ENCODE peak calls at places on chromosomes 6 and 20, in seven cellular contexts. One of them, this sample, is unnamed.

GRCh38 chr6:54595844-54596243 is 250.7 kb upstream of the FAM83B start:
- DNase-seq in neural progenitor cell: no peak
- DNase-seq in tibial artery: no peak
- DNase-seq in nephron progenitor cell: no peak
- DNase-seq in LNCaP clone FGC: no peak
- DNase-seq in transverse colon: no peak
- DNase-seq in WTC11: no peak
- DNase-seq in this sample: no peak

GRCh38 chr20:34709044-34709835 is 5.1 kb downstream of the TP53INP2 start:
- DNase-seq in tibial artery: peak
- DNase-seq in neural progenitor cell: peak
- DNase-seq in transverse colon: peak
- DNase-seq in nephron progenitor cell: peak
- DNase-seq in WTC11: peak
- DNase-seq in LNCaP clone FGC: no peak
- DNase-seq in this sample: peak

GRCh38 chr6:101544286-101544685 is 150.8 kb downstream of the GRIK2 start:
- DNase-seq in neural progenitor cell: no peak
- DNase-seq in transverse colon: no peak
- DNase-seq in tibial artery: no peak
- DNase-seq in WTC11: no peak
- DNase-seq in nephron progenitor cell: no peak
- DNase-seq in LNCaP clone FGC: no peak
- DNase-seq in this sample: no peak

GRCh38 chr6:151682251-151682650 is 125.2 kb upstream of the ESR1 start:
- DNase-seq in LNCaP clone FGC: no peak
- DNase-seq in neural progenitor cell: no peak
- DNase-seq in nephron progenitor cell: no peak
- DNase-seq in tibial artery: no peak
- DNase-seq in WTC11: no peak
- DNase-seq in transverse colon: no peak
- DNase-seq in this sample: no peak

GRCh38 chr6:48766349-48766748 is 655.4 kb upstream of the PTCHD4 start:
- DNase-seq in transverse colon: no peak
- DNase-seq in nephron progenitor cell: no peak
- DNase-seq in neural progenitor cell: no peak
- DNase-seq in LNCaP clone FGC: no peak
- DNase-seq in WTC11: no peak
- DNase-seq in tibial artery: no peak
- DNase-seq in this sample: no peak

GRCh38 chr6:71386215-71386614 is 97.6 kb downstream of the OGFRL1 start:
- DNase-seq in LNCaP clone FGC: no peak
- DNase-seq in transverse colon: no peak
- DNase-seq in WTC11: no peak
- DNase-seq in nephron progenitor cell: no peak
- DNase-seq in tibial artery: no peak
- DNase-seq in neural progenitor cell: no peak
- DNase-seq in this sample: no peak

GRCh38 chr6:155273438-155273837 is 9.6 kb downstream of the CLDN20 start:
- DNase-seq in nephron progenitor cell: peak
- DNase-seq in neural progenitor cell: no peak
- DNase-seq in WTC11: no peak
- DNase-seq in transverse colon: no peak
- DNase-seq in tibial artery: no peak
- DNase-seq in LNCaP clone FGC: no peak
- DNase-seq in this sample: no peak

GRCh38 chr20:40578961-40579360 is 110.1 kb downstream of the MAFB start:
- DNase-seq in LNCaP clone FGC: no peak
- DNase-seq in tibial artery: no peak
- DNase-seq in transverse colon: no peak
- DNase-seq in nephron progenitor cell: no peak
- DNase-seq in neural progenitor cell: no peak
- DNase-seq in WTC11: no peak
- DNase-seq in this sample: no peak

GRCh38 chr6:168207421-168208175 is 112.0 kb downstream of the DACT2 start:
- DNase-seq in tibial artery: no peak
- DNase-seq in WTC11: no peak
- DNase-seq in LNCaP clone FGC: no peak
- DNase-seq in neural progenitor cell: no peak
- DNase-seq in transverse colon: no peak
- DNase-seq in nephron progenitor cell: no peak
- DNase-seq in this sample: no peak

GRCh38 chr6:89289710-89290109 is 25.4 kb downstream of the GABRR2 start:
- DNase-seq in neural progenitor cell: no peak
- DNase-seq in LNCaP clone FGC: no peak
- DNase-seq in nephron progenitor cell: no peak
- DNase-seq in transverse colon: no peak
- DNase-seq in WTC11: no peak
- DNase-seq in tibial artery: no peak
- DNase-seq in this sample: no peak

GRCh38 chr20:51350941-51351631 is 191.4 kb downstream of the NFATC2 start:
- DNase-seq in tibial artery: peak
- DNase-seq in nephron progenitor cell: no peak
- DNase-seq in neural progenitor cell: no peak
- DNase-seq in LNCaP clone FGC: peak
- DNase-seq in WTC11: no peak
- DNase-seq in transverse colon: no peak
- DNase-seq in this sample: no peak

GRCh38 chr20:45336530-45337366 is 11.5 kb downstream of the SDC4 start:
- DNase-seq in LNCaP clone FGC: no peak
- DNase-seq in tibial artery: peak
- DNase-seq in WTC11: no peak
- DNase-seq in transverse colon: peak
- DNase-seq in nephron progenitor cell: no peak
- DNase-seq in neural progenitor cell: no peak
- DNase-seq in this sample: no peak

GRCh38 chr6:33329058-33329457 is 11.5 kb upstream of the ZBTB22 start:
- DNase-seq in nephron progenitor cell: no peak
- DNase-seq in LNCaP clone FGC: no peak
- DNase-seq in tibial artery: no peak
- DNase-seq in WTC11: no peak
- DNase-seq in neural progenitor cell: no peak
- DNase-seq in transverse colon: no peak
- DNase-seq in this sample: no peak

GRCh38 chr6:158206740-158207451 is 38.7 kb downstream of the GTF2H5 start:
- DNase-seq in transverse colon: no peak
- DNase-seq in WTC11: no peak
- DNase-seq in tibial artery: no peak
- DNase-seq in nephron progenitor cell: no peak
- DNase-seq in LNCaP clone FGC: no peak
- DNase-seq in neural progenitor cell: no peak
- DNase-seq in this sample: no peak

GRCh38 chr6:153210083-153210482 is 79.0 kb upstream of the RGS17 start:
- DNase-seq in LNCaP clone FGC: no peak
- DNase-seq in WTC11: no peak
- DNase-seq in nephron progenitor cell: no peak
- DNase-seq in tibial artery: no peak
- DNase-seq in transverse colon: no peak
- DNase-seq in neural progenitor cell: no peak
- DNase-seq in this sample: no peak

GRCh38 chr6:13485303-13485702 is 2.1 kb downstream of the GFOD1 start:
- DNase-seq in WTC11: no peak
- DNase-seq in neural progenitor cell: no peak
- DNase-seq in nephron progenitor cell: no peak
- DNase-seq in tibial artery: no peak
- DNase-seq in transverse colon: no peak
- DNase-seq in LNCaP clone FGC: no peak
- DNase-seq in this sample: no peak

GRCh38 chr6:24692415-24692814 is 25.5 kb downstream of the ACOT13 start:
- DNase-seq in nephron progenitor cell: no peak
- DNase-seq in neural progenitor cell: no peak
- DNase-seq in tibial artery: no peak
- DNase-seq in WTC11: no peak
- DNase-seq in LNCaP clone FGC: no peak
- DNase-seq in transverse colon: no peak
- DNase-seq in this sample: no peak

GRCh38 chr6:13696226-13696625 is 15.4 kb downstream of the RANBP9 start:
- DNase-seq in WTC11: no peak
- DNase-seq in tibial artery: no peak
- DNase-seq in transverse colon: no peak
- DNase-seq in neural progenitor cell: no peak
- DNase-seq in nephron progenitor cell: no peak
- DNase-seq in LNCaP clone FGC: no peak
- DNase-seq in this sample: no peak

DNA sequence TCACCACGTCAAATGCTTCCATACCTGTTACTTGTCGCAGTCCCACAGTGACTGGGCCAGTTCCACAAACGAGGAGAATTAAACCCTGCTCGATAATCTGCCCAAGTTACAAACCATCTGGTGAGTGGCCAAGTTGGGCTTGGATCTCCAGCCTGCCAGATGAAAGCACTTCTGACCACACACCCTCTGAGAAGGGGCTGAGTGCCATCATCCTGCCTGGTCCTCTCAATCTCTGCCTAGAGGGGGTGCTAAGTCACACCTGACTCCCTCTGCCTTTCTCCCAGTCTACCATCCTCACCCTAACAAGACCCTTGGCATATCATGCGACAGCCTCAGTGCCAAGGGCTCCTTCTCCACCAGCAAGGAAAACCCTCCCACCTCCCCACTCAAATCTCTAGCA is 15.8 kb downstream of the RRP36 start:
- DNase-seq in LNCaP clone FGC: no peak
- DNase-seq in nephron progenitor cell: no peak
- DNase-seq in transverse colon: no peak
- DNase-seq in tibial artery: no peak
- DNase-seq in neural progenitor cell: no peak
- DNase-seq in WTC11: no peak
- DNase-seq in this sample: no peak
- TF ChIP-seq CTCF in LNCaP clone FGC: no peak
- TF ChIP-seq CTCF in nephron progenitor cell: no peak
- TF ChIP-seq CTCF in transverse colon: no peak
- TF ChIP-seq CTCF in tibial artery: no peak
- TF ChIP-seq CTCF in neural progenitor cell: no peak
- TF ChIP-seq CTCF in WTC11: no peak
- TF ChIP-seq CTCF in this sample: no peak

GRCh38 chr6:82337688-82338257 is 25.8 kb upstream of the TPBG start:
- DNase-seq in tibial artery: no peak
- DNase-seq in neural progenitor cell: no peak
- DNase-seq in LNCaP clone FGC: peak
- DNase-seq in WTC11: no peak
- DNase-seq in nephron progenitor cell: no peak
- DNase-seq in transverse colon: no peak
- DNase-seq in this sample: no peak
- TF ChIP-seq CTCF in tibial artery: no peak
- TF ChIP-seq CTCF in neural progenitor cell: no peak
- TF ChIP-seq CTCF in LNCaP clone FGC: peak
- TF ChIP-seq CTCF in WTC11: no peak
- TF ChIP-seq CTCF in nephron progenitor cell: no peak
- TF ChIP-seq CTCF in transverse colon: no peak
- TF ChIP-seq CTCF in this sample: no peak

GRCh38 chr6:150150821-150151646 is 8.2 kb downstream of the PPP1R14C start:
- DNase-seq in WTC11: no peak
- DNase-seq in LNCaP clone FGC: no peak
- DNase-seq in tibial artery: no peak
- DNase-seq in neural progenitor cell: no peak
- DNase-seq in transverse colon: peak
- DNase-seq in nephron progenitor cell: no peak
- DNase-seq in this sample: no peak
- TF ChIP-seq CTCF in WTC11: no peak
- TF ChIP-seq CTCF in LNCaP clone FGC: no peak
- TF ChIP-seq CTCF in tibial artery: no peak
- TF ChIP-seq CTCF in neural progenitor cell: no peak
- TF ChIP-seq CTCF in transverse colon: no peak
- TF ChIP-seq CTCF in nephron progenitor cell: no peak
- TF ChIP-seq CTCF in this sample: no peak

DNA sequence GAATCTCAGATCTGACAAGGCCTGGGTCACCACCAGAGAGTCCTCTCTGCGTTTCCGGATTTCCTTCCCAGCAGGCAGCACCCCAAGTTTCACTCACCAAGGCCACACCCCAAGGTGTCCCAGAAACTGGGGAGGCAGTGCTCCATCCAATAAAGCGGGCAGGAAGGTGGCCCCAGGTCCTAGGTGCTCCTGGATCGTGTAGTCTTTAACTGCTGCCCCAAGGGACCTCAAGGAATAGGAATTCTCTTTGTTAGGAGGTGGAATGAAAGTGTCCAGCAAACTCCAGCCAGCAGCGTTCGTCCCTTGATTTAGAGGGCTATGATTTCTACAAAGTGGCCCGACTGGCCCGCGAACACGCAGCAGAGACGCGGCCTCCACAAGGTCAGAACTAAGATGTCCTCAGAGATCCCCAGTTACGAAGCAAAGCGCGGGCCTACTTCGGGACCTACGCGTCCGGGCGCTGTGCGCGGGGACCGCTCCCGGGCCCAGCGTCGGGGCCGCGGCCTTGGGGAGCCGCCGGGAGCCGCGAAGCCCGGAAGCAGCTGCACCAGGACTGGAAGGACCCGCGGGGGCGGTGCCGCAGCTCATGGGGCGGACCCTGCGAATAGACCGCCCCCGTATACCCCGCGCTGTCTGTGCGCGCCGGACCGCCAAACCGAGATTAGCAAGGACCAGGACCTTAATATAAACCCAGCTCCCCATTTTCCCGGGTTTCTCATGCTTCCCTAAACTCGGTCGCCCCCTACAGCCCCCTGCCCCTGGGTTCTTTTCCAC is at the start of gene C6orf47:
- DNase-seq in LNCaP clone FGC: no peak
- DNase-seq in transverse colon: peak
- DNase-seq in tibial artery: peak
- DNase-seq in WTC11: peak
- DNase-seq in neural progenitor cell: peak
- DNase-seq in nephron progenitor cell: peak
- DNase-seq in this sample: peak
- TF ChIP-seq CTCF in LNCaP clone FGC: no peak
- TF ChIP-seq CTCF in transverse colon: no peak
- TF ChIP-seq CTCF in tibial artery: no peak
- TF ChIP-seq CTCF in WTC11: no peak
- TF ChIP-seq CTCF in neural progenitor cell: no peak
- TF ChIP-seq CTCF in nephron progenitor cell: no peak
- TF ChIP-seq CTCF in this sample: no peak

DNA sequence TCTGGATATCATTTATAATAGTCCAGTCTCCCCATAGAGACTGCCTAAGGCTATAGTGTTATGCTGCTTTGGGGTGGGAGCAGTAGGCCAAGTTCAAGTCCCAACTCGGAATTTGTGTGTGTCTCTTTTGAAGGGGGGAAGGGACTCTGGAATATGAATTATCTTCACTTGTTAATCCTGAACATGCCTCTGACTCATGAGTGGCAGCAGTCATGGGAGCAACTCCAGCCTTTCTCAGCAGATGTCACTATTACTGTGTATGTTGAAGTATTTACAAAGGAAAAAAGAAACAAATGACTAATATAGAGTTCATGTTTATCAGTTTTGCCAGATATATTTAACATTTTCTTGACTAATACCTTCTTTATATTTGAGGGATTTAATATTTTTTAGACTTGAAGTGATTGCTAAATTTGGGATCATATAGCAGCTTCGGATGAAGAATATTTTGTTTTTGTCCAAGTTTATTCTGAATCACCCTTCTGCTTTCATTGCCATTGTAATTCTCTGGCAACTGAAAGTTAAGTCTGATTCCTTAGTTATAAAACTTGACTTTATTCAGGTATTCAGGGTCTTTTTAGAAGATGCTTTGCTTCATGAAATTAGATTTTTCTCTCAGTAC is 23.4 kb downstream of the FAM217A start:
- DNase-seq in WTC11: no peak
- DNase-seq in neural progenitor cell: no peak
- DNase-seq in nephron progenitor cell: no peak
- DNase-seq in transverse colon: peak
- DNase-seq in LNCaP clone FGC: peak
- DNase-seq in tibial artery: no peak
- DNase-seq in this sample: no peak
- TF ChIP-seq CTCF in WTC11: no peak
- TF ChIP-seq CTCF in neural progenitor cell: peak
- TF ChIP-seq CTCF in nephron progenitor cell: no peak
- TF ChIP-seq CTCF in transverse colon: peak
- TF ChIP-seq CTCF in LNCaP clone FGC: peak
- TF ChIP-seq CTCF in tibial artery: peak
- TF ChIP-seq CTCF in this sample: peak

This sample was measured in progenitor cell of endocrine pancreas.